ENCODE peak calls at places on chromosomes 1 and 21, in ten cellular contexts. One of them, this sample, is unnamed.

GRCh38 chr1:30508175-30508448 is 215.3 kb downstream of the MATN1 start:
- DNase-seq in D341Med: no peak
- DNase-seq in midbrain: no peak
- DNase-seq in OCI-LY7: no peak
- DNase-seq in memory B cell: no peak
- DNase-seq in Kasumi-1: no peak
- DNase-seq in endothelial cell: no peak
- DNase-seq in lung: no peak
- DNase-seq in choroid plexus epithelial cell: no peak
- DNase-seq in activated CD8-positive, alpha-beta memory T cell treated with anti-CD3 and anti-CD28 coated beads, Interleukin-2, amount 50 U/mL, for 48 hours: no peak
- DNase-seq in this sample: no peak

GRCh38 chr21:28900481-28900880 is 92.2 kb downstream of the LTN1 start:
- DNase-seq in memory B cell: no peak
- DNase-seq in D341Med: no peak
- DNase-seq in midbrain: no peak
- DNase-seq in choroid plexus epithelial cell: no peak
- DNase-seq in OCI-LY7: no peak
- DNase-seq in activated CD8-positive, alpha-beta memory T cell treated with anti-CD3 and anti-CD28 coated beads, Interleukin-2, amount 50 U/mL, for 48 hours: no peak
- DNase-seq in lung: no peak
- DNase-seq in endothelial cell: no peak
- DNase-seq in Kasumi-1: no peak
- DNase-seq in this sample: no peak

GRCh38 chr1:194658090-194658439 is 1471.7 kb upstream of the B3GALT2 start:
- DNase-seq in endothelial cell: no peak
- DNase-seq in memory B cell: no peak
- DNase-seq in OCI-LY7: no peak
- DNase-seq in choroid plexus epithelial cell: peak
- DNase-seq in D341Med: no peak
- DNase-seq in lung: no peak
- DNase-seq in midbrain: no peak
- DNase-seq in Kasumi-1: no peak
- DNase-seq in activated CD8-positive, alpha-beta memory T cell treated with anti-CD3 and anti-CD28 coated beads, Interleukin-2, amount 50 U/mL, for 48 hours: no peak
- DNase-seq in this sample: peak

GRCh38 chr1:21594495-21594894 is 74.7 kb downstream of the RAP1GAP start:
- DNase-seq in choroid plexus epithelial cell: peak
- DNase-seq in lung: no peak
- DNase-seq in midbrain: no peak
- DNase-seq in activated CD8-positive, alpha-beta memory T cell treated with anti-CD3 and anti-CD28 coated beads, Interleukin-2, amount 50 U/mL, for 48 hours: no peak
- DNase-seq in endothelial cell: no peak
- DNase-seq in memory B cell: no peak
- DNase-seq in OCI-LY7: no peak
- DNase-seq in Kasumi-1: no peak
- DNase-seq in D341Med: no peak
- DNase-seq in this sample: peak

GRCh38 chr1:199273837-199274379 is 635.1 kb downstream of the PTPRC start:
- DNase-seq in lung: no peak
- DNase-seq in activated CD8-positive, alpha-beta memory T cell treated with anti-CD3 and anti-CD28 coated beads, Interleukin-2, amount 50 U/mL, for 48 hours: no peak
- DNase-seq in memory B cell: no peak
- DNase-seq in midbrain: no peak
- DNase-seq in Kasumi-1: no peak
- DNase-seq in endothelial cell: no peak
- DNase-seq in choroid plexus epithelial cell: peak
- DNase-seq in OCI-LY7: no peak
- DNase-seq in D341Med: no peak
- DNase-seq in this sample: no peak

GRCh38 chr1:92826792-92827191 is 5.0 kb upstream of the RPL5 start:
- DNase-seq in D341Med: no peak
- DNase-seq in activated CD8-positive, alpha-beta memory T cell treated with anti-CD3 and anti-CD28 coated beads, Interleukin-2, amount 50 U/mL, for 48 hours: no peak
- DNase-seq in memory B cell: no peak
- DNase-seq in Kasumi-1: no peak
- DNase-seq in endothelial cell: no peak
- DNase-seq in lung: no peak
- DNase-seq in choroid plexus epithelial cell: peak
- DNase-seq in midbrain: no peak
- DNase-seq in OCI-LY7: no peak
- DNase-seq in this sample: no peak

GRCh38 chr1:172602706-172603105 is 56.2 kb upstream of the FASLG start:
- DNase-seq in endothelial cell: no peak
- DNase-seq in choroid plexus epithelial cell: no peak
- DNase-seq in D341Med: no peak
- DNase-seq in activated CD8-positive, alpha-beta memory T cell treated with anti-CD3 and anti-CD28 coated beads, Interleukin-2, amount 50 U/mL, for 48 hours: no peak
- DNase-seq in OCI-LY7: no peak
- DNase-seq in Kasumi-1: no peak
- DNase-seq in midbrain: no peak
- DNase-seq in lung: no peak
- DNase-seq in memory B cell: no peak
- DNase-seq in this sample: no peak

GRCh38 chr1:7171168-7171567 is 385.9 kb downstream of the CAMTA1 start:
- DNase-seq in activated CD8-positive, alpha-beta memory T cell treated with anti-CD3 and anti-CD28 coated beads, Interleukin-2, amount 50 U/mL, for 48 hours: no peak
- DNase-seq in Kasumi-1: no peak
- DNase-seq in OCI-LY7: no peak
- DNase-seq in midbrain: no peak
- DNase-seq in endothelial cell: no peak
- DNase-seq in memory B cell: no peak
- DNase-seq in D341Med: no peak
- DNase-seq in lung: no peak
- DNase-seq in choroid plexus epithelial cell: no peak
- DNase-seq in this sample: no peak

GRCh38 chr1:56585985-56586384 is 6.6 kb upstream of the PLPP3 start:
- DNase-seq in midbrain: no peak
- DNase-seq in Kasumi-1: no peak
- DNase-seq in D341Med: no peak
- DNase-seq in OCI-LY7: no peak
- DNase-seq in endothelial cell: no peak
- DNase-seq in choroid plexus epithelial cell: no peak
- DNase-seq in lung: no peak
- DNase-seq in memory B cell: no peak
- DNase-seq in activated CD8-positive, alpha-beta memory T cell treated with anti-CD3 and anti-CD28 coated beads, Interleukin-2, amount 50 U/mL, for 48 hours: no peak
- DNase-seq in this sample: no peak

GRCh38 chr1:247211339-247211738 is 39.5 kb upstream of the ZNF124 start:
- DNase-seq in Kasumi-1: no peak
- DNase-seq in activated CD8-positive, alpha-beta memory T cell treated with anti-CD3 and anti-CD28 coated beads, Interleukin-2, amount 50 U/mL, for 48 hours: no peak
- DNase-seq in D341Med: no peak
- DNase-seq in OCI-LY7: no peak
- DNase-seq in memory B cell: no peak
- DNase-seq in midbrain: no peak
- DNase-seq in endothelial cell: no peak
- DNase-seq in lung: no peak
- DNase-seq in choroid plexus epithelial cell: no peak
- DNase-seq in this sample: no peak

GRCh38 chr1:186236921-186237320 is 138.1 kb downstream of the TPR start:
- DNase-seq in activated CD8-positive, alpha-beta memory T cell treated with anti-CD3 and anti-CD28 coated beads, Interleukin-2, amount 50 U/mL, for 48 hours: no peak
- DNase-seq in lung: no peak
- DNase-seq in Kasumi-1: no peak
- DNase-seq in memory B cell: no peak
- DNase-seq in D341Med: no peak
- DNase-seq in endothelial cell: no peak
- DNase-seq in OCI-LY7: no peak
- DNase-seq in choroid plexus epithelial cell: peak
- DNase-seq in midbrain: no peak
- DNase-seq in this sample: peak

GRCh38 chr1:151733126-151733525 is 11.8 kb downstream of the RIIAD1 start:
- DNase-seq in Kasumi-1: no peak
- DNase-seq in choroid plexus epithelial cell: no peak
- DNase-seq in D341Med: no peak
- DNase-seq in lung: no peak
- DNase-seq in midbrain: no peak
- DNase-seq in endothelial cell: no peak
- DNase-seq in OCI-LY7: no peak
- DNase-seq in activated CD8-positive, alpha-beta memory T cell treated with anti-CD3 and anti-CD28 coated beads, Interleukin-2, amount 50 U/mL, for 48 hours: no peak
- DNase-seq in memory B cell: no peak
- DNase-seq in this sample: no peak

GRCh38 chr1:19605884-19606442 is 38.1 kb upstream of the NBL1 start:
- DNase-seq in Kasumi-1: no peak
- DNase-seq in endothelial cell: no peak
- DNase-seq in lung: no peak
- DNase-seq in D341Med: no peak
- DNase-seq in memory B cell: no peak
- DNase-seq in choroid plexus epithelial cell: peak
- DNase-seq in midbrain: no peak
- DNase-seq in OCI-LY7: no peak
- DNase-seq in activated CD8-positive, alpha-beta memory T cell treated with anti-CD3 and anti-CD28 coated beads, Interleukin-2, amount 50 U/mL, for 48 hours: no peak
- DNase-seq in this sample: no peak

GRCh38 chr1:21262282-21263051 is 27.8 kb downstream of the ECE1 start:
- DNase-seq in choroid plexus epithelial cell: peak
- DNase-seq in memory B cell: no peak
- DNase-seq in midbrain: no peak
- DNase-seq in Kasumi-1: peak
- DNase-seq in lung: no peak
- DNase-seq in D341Med: no peak
- DNase-seq in OCI-LY7: no peak
- DNase-seq in endothelial cell: no peak
- DNase-seq in activated CD8-positive, alpha-beta memory T cell treated with anti-CD3 and anti-CD28 coated beads, Interleukin-2, amount 50 U/mL, for 48 hours: no peak
- DNase-seq in this sample: no peak

GRCh38 chr1:214520544-214521165 is 30.7 kb downstream of the PTPN14 start:
- DNase-seq in memory B cell: no peak
- DNase-seq in lung: no peak
- DNase-seq in activated CD8-positive, alpha-beta memory T cell treated with anti-CD3 and anti-CD28 coated beads, Interleukin-2, amount 50 U/mL, for 48 hours: no peak
- DNase-seq in midbrain: no peak
- DNase-seq in Kasumi-1: no peak
- DNase-seq in OCI-LY7: no peak
- DNase-seq in D341Med: no peak
- DNase-seq in endothelial cell: no peak
- DNase-seq in choroid plexus epithelial cell: no peak
- DNase-seq in this sample: no peak

GRCh38 chr21:41610042-41610839 is 102.3 kb upstream of the TMPRSS2 start:
- DNase-seq in midbrain: peak
- DNase-seq in lung: peak
- DNase-seq in OCI-LY7: peak
- DNase-seq in activated CD8-positive, alpha-beta memory T cell treated with anti-CD3 and anti-CD28 coated beads, Interleukin-2, amount 50 U/mL, for 48 hours: peak
- DNase-seq in endothelial cell: peak
- DNase-seq in memory B cell: no peak
- DNase-seq in D341Med: no peak
- DNase-seq in Kasumi-1: peak
- DNase-seq in choroid plexus epithelial cell: peak
- DNase-seq in this sample: peak

GRCh38 chr21:42568834-42569731 is 55.4 kb downstream of the SLC37A1 start:
- DNase-seq in D341Med: no peak
- DNase-seq in lung: no peak
- DNase-seq in Kasumi-1: no peak
- DNase-seq in OCI-LY7: no peak
- DNase-seq in choroid plexus epithelial cell: no peak
- DNase-seq in endothelial cell: no peak
- DNase-seq in activated CD8-positive, alpha-beta memory T cell treated with anti-CD3 and anti-CD28 coated beads, Interleukin-2, amount 50 U/mL, for 48 hours: peak
- DNase-seq in memory B cell: no peak
- DNase-seq in midbrain: no peak
- DNase-seq in this sample: no peak

GRCh38 chr21:46605759-46606426 is 1.0 kb upstream of the S100B start:
- DNase-seq in activated CD8-positive, alpha-beta memory T cell treated with anti-CD3 and anti-CD28 coated beads, Interleukin-2, amount 50 U/mL, for 48 hours: peak
- DNase-seq in endothelial cell: no peak
- DNase-seq in Kasumi-1: peak
- DNase-seq in D341Med: no peak
- DNase-seq in OCI-LY7: peak
- DNase-seq in choroid plexus epithelial cell: no peak
- DNase-seq in memory B cell: no peak
- DNase-seq in lung: peak
- DNase-seq in midbrain: peak
- DNase-seq in this sample: no peak

GRCh38 chr1:228689255-228689654 is 46.0 kb upstream of the RHOU start:
- DNase-seq in D341Med: no peak
- DNase-seq in Kasumi-1: no peak
- DNase-seq in lung: no peak
- DNase-seq in midbrain: no peak
- DNase-seq in OCI-LY7: no peak
- DNase-seq in memory B cell: no peak
- DNase-seq in activated CD8-positive, alpha-beta memory T cell treated with anti-CD3 and anti-CD28 coated beads, Interleukin-2, amount 50 U/mL, for 48 hours: no peak
- DNase-seq in endothelial cell: no peak
- DNase-seq in choroid plexus epithelial cell: no peak
- DNase-seq in this sample: no peak

GRCh38 chr1:53957231-53957818 is 11.2 kb downstream of the LRRC42 start:
- DNase-seq in lung: no peak
- DNase-seq in D341Med: peak
- DNase-seq in midbrain: no peak
- DNase-seq in choroid plexus epithelial cell: peak
- DNase-seq in memory B cell: no peak
- DNase-seq in OCI-LY7: no peak
- DNase-seq in endothelial cell: no peak
- DNase-seq in activated CD8-positive, alpha-beta memory T cell treated with anti-CD3 and anti-CD28 coated beads, Interleukin-2, amount 50 U/mL, for 48 hours: no peak
- DNase-seq in Kasumi-1: no peak
- DNase-seq in this sample: peak

GRCh38 chr1:211013346-211014240 is 120.4 kb downstream of the KCNH1 start:
- DNase-seq in memory B cell: no peak
- DNase-seq in midbrain: no peak
- DNase-seq in lung: no peak
- DNase-seq in D341Med: no peak
- DNase-seq in Kasumi-1: no peak
- DNase-seq in choroid plexus epithelial cell: no peak
- DNase-seq in endothelial cell: no peak
- DNase-seq in activated CD8-positive, alpha-beta memory T cell treated with anti-CD3 and anti-CD28 coated beads, Interleukin-2, amount 50 U/mL, for 48 hours: no peak
- DNase-seq in OCI-LY7: no peak
- DNase-seq in this sample: no peak

GRCh38 chr1:109864063-109864822 is 46.4 kb upstream of the CSF1 start:
- DNase-seq in Kasumi-1: no peak
- DNase-seq in choroid plexus epithelial cell: peak
- DNase-seq in lung: no peak
- DNase-seq in OCI-LY7: no peak
- DNase-seq in endothelial cell: no peak
- DNase-seq in midbrain: no peak
- DNase-seq in D341Med: no peak
- DNase-seq in memory B cell: no peak
- DNase-seq in activated CD8-positive, alpha-beta memory T cell treated with anti-CD3 and anti-CD28 coated beads, Interleukin-2, amount 50 U/mL, for 48 hours: no peak
- DNase-seq in this sample: no peak